ENCODE peak calls at places on chromosome 7, in four cellular contexts. One of them, this sample, is unnamed.

GRCh38 chr7:50594136-50594535 is 28.9 kb upstream of the DDC start:
- DNase-seq in neural progenitor cell: no peak
- DNase-seq in CD8-positive, alpha-beta T cell: no peak
- DNase-seq in fibroblast of the aortic adventitia: no peak
- DNase-seq in this sample: no peak

GRCh38 chr7:114303301-114303700 is 111.3 kb upstream of the FOXP2 start:
- DNase-seq in fibroblast of the aortic adventitia: no peak
- DNase-seq in CD8-positive, alpha-beta T cell: no peak
- DNase-seq in neural progenitor cell: no peak
- DNase-seq in this sample: no peak

GRCh38 chr7:918441-919113 is 35.9 kb downstream of the ADAP1 start:
- DNase-seq in CD8-positive, alpha-beta T cell: peak; percentile 3
- DNase-seq in neural progenitor cell: no peak
- DNase-seq in fibroblast of the aortic adventitia: no peak
- DNase-seq in this sample: no peak

GRCh38 chr7:111012799-111013675 is 77.9 kb upstream of the LRRN3 start:
- DNase-seq in fibroblast of the aortic adventitia: no peak
- DNase-seq in CD8-positive, alpha-beta T cell: peak; percentile 21
- DNase-seq in neural progenitor cell: no peak
- DNase-seq in this sample: no peak

GRCh38 chr7:29424295-29424983 is 139.2 kb upstream of the PRR15 start:
- DNase-seq in CD8-positive, alpha-beta T cell: no peak
- DNase-seq in fibroblast of the aortic adventitia: no peak
- DNase-seq in neural progenitor cell: no peak
- DNase-seq in this sample: no peak

GRCh38 chr7:129252133-129252532 is 27.3 kb downstream of the AHCYL2 start:
- DNase-seq in neural progenitor cell: no peak
- DNase-seq in CD8-positive, alpha-beta T cell: no peak
- DNase-seq in fibroblast of the aortic adventitia: no peak
- DNase-seq in this sample: no peak

GRCh38 chr7:43302211-43302711 is 189.8 kb downstream of the HECW1 start:
- DNase-seq in neural progenitor cell: no peak
- DNase-seq in CD8-positive, alpha-beta T cell: no peak
- DNase-seq in fibroblast of the aortic adventitia: no peak
- DNase-seq in this sample: peak; percentile 64

GRCh38 chr7:142557971-142558582 is 191.2 kb upstream of the PRSS1 start:
- DNase-seq in CD8-positive, alpha-beta T cell: peak; percentile 55
- DNase-seq in neural progenitor cell: peak; percentile 70
- DNase-seq in fibroblast of the aortic adventitia: peak; percentile 47
- DNase-seq in this sample: peak; percentile 52

GRCh38 chr7:93147358-93147757 is 827 bp downstream of the SAMD9L start:
- DNase-seq in neural progenitor cell: no peak
- DNase-seq in fibroblast of the aortic adventitia: peak; percentile 70
- DNase-seq in CD8-positive, alpha-beta T cell: peak; percentile 11
- DNase-seq in this sample: peak; percentile 41

GRCh38 chr7:94056796-94057207 is 52.6 kb upstream of the BET1 start:
- DNase-seq in fibroblast of the aortic adventitia: peak; percentile 92
- DNase-seq in neural progenitor cell: peak; percentile 43
- DNase-seq in CD8-positive, alpha-beta T cell: no peak
- DNase-seq in this sample: no peak

GRCh38 chr7:12422449-12423320 is 19.0 kb upstream of the VWDE start:
- DNase-seq in CD8-positive, alpha-beta T cell: no peak
- DNase-seq in neural progenitor cell: no peak
- DNase-seq in fibroblast of the aortic adventitia: no peak
- DNase-seq in this sample: no peak

GRCh38 chr7:34277016-34277800 is 371.9 kb downstream of the BMPER start:
- DNase-seq in neural progenitor cell: peak; percentile 19
- DNase-seq in CD8-positive, alpha-beta T cell: no peak
- DNase-seq in fibroblast of the aortic adventitia: peak; percentile 91
- DNase-seq in this sample: no peak

GRCh38 chr7:16411391-16411790 is 9.9 kb downstream of the CRPPA start:
- DNase-seq in neural progenitor cell: no peak
- DNase-seq in CD8-positive, alpha-beta T cell: no peak
- DNase-seq in fibroblast of the aortic adventitia: no peak
- DNase-seq in this sample: no peak

GRCh38 chr7:78197447-78197846 is 398.9 kb downstream of the PHTF2 start:
- DNase-seq in neural progenitor cell: no peak
- DNase-seq in CD8-positive, alpha-beta T cell: no peak
- DNase-seq in fibroblast of the aortic adventitia: peak; percentile 76
- DNase-seq in this sample: no peak

GRCh38 chr7:132367795-132368194 is 208.5 kb downstream of the PLXNA4 start:
- DNase-seq in fibroblast of the aortic adventitia: no peak
- DNase-seq in CD8-positive, alpha-beta T cell: no peak
- DNase-seq in neural progenitor cell: no peak
- DNase-seq in this sample: no peak

GRCh38 chr7:46539892-46540483 is 618.9 kb upstream of the IGFBP3 start:
- DNase-seq in CD8-positive, alpha-beta T cell: no peak
- DNase-seq in fibroblast of the aortic adventitia: no peak
- DNase-seq in neural progenitor cell: no peak
- DNase-seq in this sample: no peak

GRCh38 chr7:18495412-18496335 is at the start of gene HDAC9:
- DNase-seq in fibroblast of the aortic adventitia: peak; percentile 62
- DNase-seq in neural progenitor cell: peak; percentile 83
- DNase-seq in CD8-positive, alpha-beta T cell: no peak
- DNase-seq in this sample: no peak

GRCh38 chr7:2930310-2931033 is 86.4 kb upstream of the GNA12 start:
- DNase-seq in fibroblast of the aortic adventitia: no peak
- DNase-seq in CD8-positive, alpha-beta T cell: no peak
- DNase-seq in neural progenitor cell: no peak
- DNase-seq in this sample: no peak

GRCh38 chr7:47792521-47793121 is 155.6 kb downstream of the PKD1L1 start:
- DNase-seq in neural progenitor cell: peak; percentile 25
- DNase-seq in CD8-positive, alpha-beta T cell: no peak
- DNase-seq in fibroblast of the aortic adventitia: no peak
- DNase-seq in this sample: no peak

GRCh38 chr7:780056-780455 is 52.2 kb upstream of the SUN1 start:
- DNase-seq in fibroblast of the aortic adventitia: no peak
- DNase-seq in CD8-positive, alpha-beta T cell: no peak
- DNase-seq in neural progenitor cell: no peak
- DNase-seq in this sample: no peak

GRCh38 chr7:45082831-45083331 is 5.9 kb downstream of the NACAD start:
- DNase-seq in CD8-positive, alpha-beta T cell: no peak
- DNase-seq in fibroblast of the aortic adventitia: no peak
- DNase-seq in neural progenitor cell: no peak
- DNase-seq in this sample: peak; percentile 49

GRCh38 chr7:81025360-81025759 is 106.5 kb upstream of the SEMA3C start:
- DNase-seq in CD8-positive, alpha-beta T cell: no peak
- DNase-seq in fibroblast of the aortic adventitia: no peak
- DNase-seq in neural progenitor cell: no peak
- DNase-seq in this sample: no peak

GRCh38 chr7:102066476-102066875 is 220.2 kb upstream of the SH2B2 start:
- DNase-seq in neural progenitor cell: no peak
- DNase-seq in fibroblast of the aortic adventitia: no peak
- DNase-seq in CD8-positive, alpha-beta T cell: no peak
- DNase-seq in this sample: no peak

GRCh38 chr7:122827763-122828162 is 58.5 kb downstream of the CADPS2 start:
- DNase-seq in neural progenitor cell: no peak
- DNase-seq in CD8-positive, alpha-beta T cell: no peak
- DNase-seq in fibroblast of the aortic adventitia: no peak
- DNase-seq in this sample: no peak

DNA sequence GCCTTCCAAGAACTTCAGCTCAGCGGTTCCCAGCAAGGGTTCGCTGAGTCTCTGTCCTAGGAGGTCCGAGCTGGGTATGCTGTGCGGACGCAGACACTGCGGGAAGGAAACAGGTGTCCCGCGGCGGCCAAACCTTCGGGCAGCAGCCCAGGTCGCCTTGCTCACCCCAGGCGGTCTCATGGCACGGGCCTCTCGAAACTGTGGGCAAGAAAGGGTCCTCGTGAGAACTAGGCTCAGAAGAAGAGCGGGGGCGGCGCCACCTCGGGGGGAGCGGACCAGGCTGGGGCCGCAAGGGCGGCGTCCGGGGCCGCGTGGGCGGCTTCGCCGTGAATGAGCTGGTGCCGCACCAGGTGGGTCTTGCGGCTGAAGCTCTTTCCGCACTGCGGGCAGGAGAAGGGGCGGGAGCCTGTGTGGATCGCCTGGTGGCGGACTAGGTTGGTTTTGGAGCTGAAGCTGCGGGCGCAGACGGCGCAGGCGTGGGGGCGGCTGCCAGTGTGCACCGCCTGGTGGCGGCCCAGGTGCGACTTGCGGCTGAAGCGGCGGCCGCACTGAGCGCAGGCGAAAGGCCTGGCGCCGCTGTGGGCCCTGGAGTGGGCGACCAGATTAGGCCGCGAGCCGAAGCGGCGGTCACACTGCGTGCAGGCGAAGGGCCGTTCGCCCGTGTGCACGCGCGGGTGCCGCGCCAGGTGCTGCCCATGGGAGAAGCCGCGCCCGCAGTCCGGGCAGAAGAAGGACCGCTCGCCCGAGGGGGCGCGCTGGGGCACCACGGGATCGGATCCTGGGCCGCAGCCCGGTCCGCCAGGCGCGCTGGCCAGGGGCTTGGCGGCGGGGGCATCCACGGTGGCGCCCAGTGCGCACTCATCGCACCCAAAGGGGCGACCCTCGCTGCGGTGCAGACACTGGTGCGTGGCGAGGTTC is 8.6 kb downstream of the ZNF467 start:
- DNase-seq in neural progenitor cell: peak; percentile 87
- DNase-seq in fibroblast of the aortic adventitia: no peak
- DNase-seq in CD8-positive, alpha-beta T cell: no peak
- DNase-seq in this sample: no peak
- TF ChIP-seq CTCF in neural progenitor cell: peak; percentile 49
- TF ChIP-seq CTCF in fibroblast of the aortic adventitia: no peak
- TF ChIP-seq CTCF in CD8-positive, alpha-beta T cell: no peak
- TF ChIP-seq CTCF in this sample: no peak

GRCh38 chr7:147911224-147911623 is 679.3 kb upstream of the C7orf33 start:
- DNase-seq in neural progenitor cell: no peak
- DNase-seq in fibroblast of the aortic adventitia: no peak
- DNase-seq in CD8-positive, alpha-beta T cell: no peak
- DNase-seq in this sample: no peak
- TF ChIP-seq CTCF in neural progenitor cell: no peak
- TF ChIP-seq CTCF in fibroblast of the aortic adventitia: no peak
- TF ChIP-seq CTCF in CD8-positive, alpha-beta T cell: no peak
- TF ChIP-seq CTCF in this sample: no peak

DNA sequence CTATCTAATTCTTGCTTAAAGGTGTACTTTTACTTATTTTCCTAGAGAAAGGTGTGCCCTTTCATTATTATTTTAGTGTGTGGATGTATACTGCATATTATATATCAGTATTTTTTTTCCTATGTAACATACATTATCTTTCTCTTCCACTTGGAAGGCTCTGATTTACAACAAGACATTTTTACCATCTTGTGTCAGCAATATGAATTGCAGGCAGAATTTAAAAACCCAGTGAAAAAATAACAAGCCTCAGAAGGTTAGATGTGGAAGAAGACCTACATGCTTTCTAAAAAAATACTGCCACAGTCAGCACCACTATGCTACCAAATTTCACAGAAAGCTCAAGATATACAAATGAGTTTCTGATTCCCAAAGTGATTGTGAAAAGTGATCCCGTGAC is 327.7 kb upstream of the STEAP1 start:
- DNase-seq in fibroblast of the aortic adventitia: no peak
- DNase-seq in CD8-positive, alpha-beta T cell: no peak
- DNase-seq in neural progenitor cell: no peak
- DNase-seq in this sample: no peak
- TF ChIP-seq CTCF in fibroblast of the aortic adventitia: no peak
- TF ChIP-seq CTCF in CD8-positive, alpha-beta T cell: no peak
- TF ChIP-seq CTCF in neural progenitor cell: peak; percentile 4
- TF ChIP-seq CTCF in this sample: no peak

DNA sequence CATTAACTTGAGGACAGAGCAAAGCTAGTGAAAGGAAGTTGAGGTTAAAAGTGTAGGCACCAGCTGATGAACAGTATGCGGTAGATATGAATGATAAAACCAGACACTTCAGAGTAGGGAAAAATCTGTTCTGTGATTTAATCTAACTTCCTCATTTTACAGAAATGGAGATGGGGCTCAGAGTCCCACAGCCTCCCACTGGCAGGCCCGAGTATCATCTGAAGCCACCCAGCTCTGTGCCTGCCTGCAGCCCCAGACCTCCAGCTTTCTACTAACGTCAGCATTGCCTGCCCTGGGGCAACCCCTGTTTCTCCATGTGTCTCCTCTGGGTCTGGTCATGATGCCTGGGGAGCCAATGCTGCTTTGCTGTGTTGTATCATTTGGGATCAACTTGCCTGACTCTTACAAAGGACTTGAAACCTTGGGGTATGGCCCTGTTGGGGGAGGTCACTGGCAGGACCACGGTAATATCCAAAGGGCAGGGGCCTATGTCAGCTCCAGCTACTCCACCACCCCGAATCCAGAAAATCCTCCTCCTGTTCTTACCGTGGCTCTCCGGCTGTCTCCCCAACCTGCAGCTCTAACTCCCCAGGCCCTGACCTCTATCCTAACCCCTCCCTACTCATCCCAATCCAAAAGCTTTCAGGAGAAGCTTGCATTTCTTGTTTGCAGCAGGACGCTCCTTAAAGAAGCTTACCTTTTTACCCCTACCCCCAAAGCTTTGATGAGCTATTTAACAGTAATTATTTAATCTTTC is 56.2 kb upstream of the NPY start:
- DNase-seq in CD8-positive, alpha-beta T cell: no peak
- DNase-seq in neural progenitor cell: peak; percentile 6
- DNase-seq in fibroblast of the aortic adventitia: no peak
- DNase-seq in this sample: no peak
- TF ChIP-seq CTCF in CD8-positive, alpha-beta T cell: no peak
- TF ChIP-seq CTCF in neural progenitor cell: no peak
- TF ChIP-seq CTCF in fibroblast of the aortic adventitia: no peak
- TF ChIP-seq CTCF in this sample: no peak

DNA sequence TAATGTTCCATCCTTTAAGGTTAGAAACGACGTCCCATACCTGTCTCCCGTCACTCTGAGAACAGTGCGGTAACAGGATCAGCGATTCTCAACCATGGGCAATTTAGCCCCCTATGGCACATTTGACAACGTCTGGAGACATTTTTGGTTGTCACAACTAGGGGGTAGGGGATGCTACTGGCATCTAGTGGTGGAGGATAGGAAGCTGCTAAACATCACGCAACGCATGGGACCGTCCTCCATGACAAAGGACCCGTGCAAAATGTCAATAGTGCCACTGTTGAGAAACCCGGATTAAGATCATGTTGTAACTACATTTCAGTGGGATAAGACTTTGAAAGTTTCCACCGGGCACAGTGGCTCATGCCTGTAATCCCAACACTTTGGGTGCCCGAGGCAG is 5.0 kb upstream of the PAXIP1 start:
- DNase-seq in neural progenitor cell: peak; percentile 69
- DNase-seq in CD8-positive, alpha-beta T cell: peak; percentile 35
- DNase-seq in fibroblast of the aortic adventitia: no peak
- DNase-seq in this sample: no peak
- TF ChIP-seq CTCF in neural progenitor cell: peak; percentile 66
- TF ChIP-seq CTCF in CD8-positive, alpha-beta T cell: no peak
- TF ChIP-seq CTCF in fibroblast of the aortic adventitia: peak; percentile 29
- TF ChIP-seq CTCF in this sample: no peak

This sample was measured in Calu3.